ENCODE peak calls at places on chromosome 21, in five cellular contexts. M, T, V, Z and F are unnamed samples.

GRCh38 chr21:16912075-16912474 is 600.8 kb upstream of the CXADR start:
- DNase-seq in T (no peak), V (no peak), M (peak; percentile 85), Z (peak; percentile 47), F (peak; percentile 67)

GRCh38 chr21:33051925-33052324 is 18.0 kb upstream of the OLIG1 start:
- DNase-seq in V (no peak), T (no peak), M (no peak), Z (no peak), F (no peak)

GRCh38 chr21:29718081-29718815 is 221.5 kb downstream of the GRIK1 start:
- DNase-seq in M (peak; percentile 27), Z (no peak), V (no peak), T (peak; percentile 58), F (peak; percentile 53)

GRCh38 chr21:18275740-18276139 is 31.1 kb downstream of the CHODL start:
- DNase-seq in V (no peak), T (no peak), Z (no peak), M (no peak), F (no peak)

GRCh38 chr21:33441489-33442477 is 38.0 kb downstream of the TMEM50B start:
- DNase-seq in M (peak; percentile 74), T (peak; percentile 96), V (no peak), Z (no peak), F (peak; percentile 81)

GRCh38 chr21:38182370-38182985 is 74.3 kb upstream of the KCNJ15 start:
- DNase-seq in V (no peak), Z (no peak), T (no peak), M (no peak), F (no peak)

GRCh38 chr21:32520885-32521735 is 64.2 kb downstream of the TCP10L start:
- DNase-seq in V (no peak), M (peak; percentile 96), T (peak; percentile 68), Z (peak; percentile 98), F (peak; percentile 98)

GRCh38 chr21:36526104-36526503 is 46.2 kb upstream of the CLDN14 start:
- DNase-seq in M (no peak), V (no peak), Z (no peak), T (no peak), F (no peak)

GRCh38 chr21:25552856-25553255 is 54.4 kb downstream of the MRPL39 start:
- DNase-seq in M (no peak), Z (no peak), T (no peak), V (no peak), F (no peak)

GRCh38 chr21:17446737-17447136 is 66.1 kb upstream of the CXADR start:
- DNase-seq in V (no peak), Z (no peak), T (peak; percentile 51), M (no peak), F (no peak)

GRCh38 chr21:37532868-37533780 is 166.6 kb downstream of the DYRK1A start:
- DNase-seq in T (peak; percentile 96), M (peak; percentile 76), Z (no peak), V (no peak), F (peak; percentile 23)

GRCh38 chr21:32382108-32382601 is 10.7 kb downstream of the URB1 start:
- DNase-seq in Z (no peak), M (peak; percentile 92), T (no peak), V (no peak), F (peak; percentile 69)

GRCh38 chr21:33069994-33070811 is at the start of gene OLIG1:
- DNase-seq in T (peak; percentile 32), Z (peak; percentile 18), M (peak; percentile 44), V (peak; percentile 44), F (peak; percentile 35)

GRCh38 chr21:33402011-33402979 is 918 bp upstream of the IFNGR2 start:
- DNase-seq in T (peak; percentile 82), M (peak; percentile 60), Z (peak; percentile 53), V (peak; percentile 39), F (peak; percentile 83)

GRCh38 chr21:8989261-8989882 is 1532.0 kb upstream of the TPTE start:
- DNase-seq in V (no peak), Z (peak; percentile 17), M (peak; percentile 58), T (no peak), F (no peak)

GRCh38 chr21:33412832-33413519 is 9.8 kb downstream of the IFNGR2 start:
- DNase-seq in Z (no peak), T (peak; percentile 23), M (no peak), V (no peak), F (no peak)

GRCh38 chr21:38249256-38249655 is 7.5 kb upstream of the KCNJ15 start:
- DNase-seq in V (no peak), T (no peak), Z (no peak), M (no peak), F (no peak)

GRCh38 chr21:14562959-14563358 is 16.8 kb upstream of the SAMSN1 start:
- DNase-seq in M (no peak), T (no peak), Z (no peak), V (no peak), F (no peak)

GRCh38 chr21:31132574-31133242 is 94.4 kb upstream of the KRTAP19-8 start:
- DNase-seq in M (peak; percentile 36), V (no peak), T (no peak), Z (no peak), F (peak; percentile 47)

GRCh38 chr21:21714396-21714795 is 716.2 kb downstream of the NCAM2 start:
- DNase-seq in T (no peak), M (peak; percentile 95), Z (no peak), V (no peak), F (peak; percentile 85)

GRCh38 chr21:18155508-18156193 is 89.0 kb upstream of the CHODL start:
- DNase-seq in Z (peak; percentile 90), T (no peak), V (peak; percentile 26), M (peak; percentile 36), F (no peak)

GRCh38 chr21:29360799-29361765 is 62.4 kb downstream of the BACH1 start:
- DNase-seq in T (peak; percentile 9), V (no peak), Z (no peak), M (no peak), F (no peak)

GRCh38 chr21:30190554-30190953 is 23.9 kb upstream of the CLDN17 start:
- DNase-seq in Z (no peak), V (no peak), M (no peak), T (no peak), F (no peak)

GRCh38 chr21:40731206-40731605 is 115.8 kb downstream of the DSCAM start:
- DNase-seq in V (no peak), M (no peak), T (no peak), Z (no peak), F (no peak)

GRCh38 chr21:23899561-23899960 is 1707.7 kb downstream of the MRPL39 start:
- DNase-seq in Z (no peak), V (no peak), T (no peak), M (no peak), F (no peak)
- H3K9me3 ChIP-seq in Z (no peaks in the 10 kb centered on the region), V (no peaks in the 10 kb centered on the region), T (peaks cover 29% of the 10 kb centered on the region), M (no peaks in the 10 kb centered on the region), F (no peaks in the 10 kb centered on the region)

GRCh38 chr21:26965091-26965566 is 1.8 kb downstream of the ADAMTS5 start:
- DNase-seq in M (no peak), Z (no peak), T (no peak), V (no peak), F (peak; percentile 27)

GRCh38 chr21:26964379-26964778 is 2.5 kb downstream of the ADAMTS5 start:
- DNase-seq in M (no peak), V (no peak), Z (no peak), T (no peak), F (peak; percentile 80)

GRCh38 chr21:26965567-26966359 is 1.1 kb downstream of the ADAMTS5 start:
- DNase-seq in T (peak; percentile 9), V (peak; percentile 52), M (peak; percentile 16), Z (no peak), F (peak; percentile 69)

GRCh38 chr21:26966978-26967913 is at the start of gene ADAMTS5:
- DNase-seq in M (peak; percentile 55), T (peak; percentile 59), Z (peak; percentile 15), V (peak; percentile 42), F (peak; percentile 92)

DNA sequence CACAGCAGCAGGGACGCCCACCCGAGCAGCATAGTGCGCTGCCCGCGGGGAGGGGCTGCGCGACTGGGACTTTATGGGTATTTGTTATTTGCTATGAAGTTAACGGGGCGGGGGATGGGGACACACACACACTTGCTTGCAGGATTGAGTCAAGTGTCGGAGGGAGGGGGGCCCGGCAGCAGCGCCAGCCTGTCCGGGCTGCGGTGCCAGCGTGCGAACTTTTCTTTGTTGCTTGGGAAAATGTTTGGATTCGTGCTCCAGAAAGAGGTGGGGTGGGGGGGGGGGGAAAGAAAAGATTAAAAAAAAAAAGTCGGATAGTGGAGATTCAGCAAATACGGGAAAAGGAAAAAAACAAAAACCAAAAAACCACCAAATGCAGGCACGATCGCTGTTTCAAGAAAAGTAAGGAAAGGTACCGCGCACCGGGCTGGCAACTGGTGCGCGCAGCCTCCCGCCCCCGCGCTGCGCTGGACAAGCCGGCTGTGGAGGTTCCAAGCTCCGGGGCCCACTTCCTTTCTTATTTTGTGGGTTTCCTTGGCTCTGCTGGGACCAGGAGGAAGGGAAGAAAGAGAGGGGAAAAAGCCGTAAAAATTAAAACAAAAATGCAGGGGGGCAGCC is 419 bp downstream of the ADAMTS5 start:
- DNase-seq in V (no peak), Z (no peak), T (no peak), M (peak; percentile 19), F (peak; percentile 73)
- H3K9ac ChIP-seq in V (no peak overlapping the region), Z (no peak overlapping the region), T (no peak overlapping the region), M (peak overlapping the region; percentile 75), F (peak overlapping the region; percentile 85)

DNA sequence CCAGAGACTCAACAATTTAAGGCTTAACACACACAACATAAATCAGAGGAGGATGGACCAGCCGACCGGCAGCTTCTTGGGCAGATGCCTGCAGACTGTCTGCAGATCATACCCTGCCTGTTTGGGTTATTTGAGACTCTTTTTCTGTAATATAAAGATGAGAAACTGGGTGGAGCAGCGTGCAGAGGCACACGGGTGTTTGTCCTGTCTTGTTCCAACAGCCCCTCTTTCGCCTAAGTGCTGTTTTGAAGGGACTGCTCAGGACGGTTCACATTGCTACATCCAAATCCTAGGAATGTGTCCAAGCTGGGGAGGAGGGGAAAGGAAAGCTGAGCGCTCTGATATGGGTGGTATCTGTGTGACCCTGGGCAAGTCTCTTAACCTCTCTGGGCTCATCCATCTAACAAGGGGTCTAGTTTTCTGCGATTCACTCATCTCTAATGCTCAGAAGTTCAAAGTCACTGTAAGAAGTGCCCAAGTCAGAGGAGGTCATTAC is 149.9 kb downstream of the CLIC6 start:
- DNase-seq in T (peak; percentile 60), V (no peak), Z (no peak), M (no peak), F (no peak)
- H3K36me3 ChIP-seq in T (peaks cover 33% of the 10 kb centered on the region), V (no peaks in the 10 kb centered on the region), Z (peaks cover 10% of the 10 kb centered on the region), M (peaks cover 20% of the 10 kb centered on the region), F (peaks cover 70% of the 10 kb centered on the region)

GRCh38 chr21:46109251-46110221 is 11.6 kb downstream of the COL6A2 start:
- DNase-seq in V (no peak), Z (no peak), T (no peak), M (no peak), F (no peak)
- H3K9me3 ChIP-seq in V (peaks cover 7% of the 10 kb centered on the region), Z (no peaks in the 10 kb centered on the region), T (peaks cover 4% of the 10 kb centered on the region), M (no peaks in the 10 kb centered on the region), F (no peaks in the 10 kb centered on the region)

GRCh38 chr21:42110691-42111469 is 39.8 kb downstream of the UMODL1 start:
- DNase-seq in T (no peak), Z (no peak), M (no peak), V (no peak), F (no peak)

GRCh38 chr21:42108941-42109340 is 37.8 kb downstream of the UMODL1 start:
- DNase-seq in T (no peak), Z (no peak), V (no peak), M (no peak), F (peak; percentile 40)

GRCh38 chr21:42109873-42110525 is 38.9 kb downstream of the UMODL1 start:
- DNase-seq in V (no peak), M (no peak), T (no peak), Z (no peak), F (no peak)

GRCh38 chr21:42108554-42108885 is 37.4 kb downstream of the UMODL1 start:
- DNase-seq in Z (no peak), T (no peak), M (no peak), V (no peak), F (no peak)

GRCh38 chr21:42109473-42109872 is 38.4 kb downstream of the UMODL1 start:
- DNase-seq in M (no peak), V (no peak), T (no peak), Z (no peak), F (no peak)
- H3K9ac ChIP-seq in M (no peak overlapping the region), V (no peak overlapping the region), T (no peak overlapping the region), Z (no peak overlapping the region), F (no peak overlapping the region)